ENCODE peak calls at places on chromosomes 5 and 9, in four cellular contexts. One of them, this sample, is unnamed.
A peak's percentile ranks its signal among the peaks of the same experiment; 100 is the strongest.

GRCh38 chr9:110427497-110428104 is 89.9 kb upstream of the TXNDC8 start:
- DNase-seq in esophagus squamous epithelium: no peak
- DNase-seq in AG04450: no peak
- DNase-seq in K562: peak; percentile 66
- DNase-seq in this sample: peak; percentile 72

GRCh38 chr9:126474786-126475485 is 138.8 kb upstream of the LMX1B start:
- DNase-seq in esophagus squamous epithelium: no peak
- DNase-seq in AG04450: no peak
- DNase-seq in K562: no peak
- DNase-seq in this sample: no peak

GRCh38 chr5:96968074-96968473 is 32.2 kb downstream of the LNPEP start:
- DNase-seq in esophagus squamous epithelium: no peak
- DNase-seq in AG04450: no peak
- DNase-seq in K562: no peak
- DNase-seq in this sample: no peak

GRCh38 chr5:139692605-139693340 is 44.6 kb downstream of the CXXC5 start:
- DNase-seq in esophagus squamous epithelium: no peak
- DNase-seq in AG04450: no peak
- DNase-seq in K562: peak; percentile 48
- DNase-seq in this sample: peak; percentile 83

GRCh38 chr9:131734165-131734610 is 5.7 kb downstream of the RAPGEF1 start:
- DNase-seq in esophagus squamous epithelium: no peak
- DNase-seq in AG04450: no peak
- DNase-seq in K562: no peak
- DNase-seq in this sample: no peak

GRCh38 chr5:157817928-157818327 is 41.0 kb downstream of the CLINT1 start:
- DNase-seq in esophagus squamous epithelium: no peak
- DNase-seq in AG04450: no peak
- DNase-seq in K562: no peak
- DNase-seq in this sample: no peak

GRCh38 chr9:13378171-13378570 is 98.7 kb upstream of the MPDZ start:
- DNase-seq in esophagus squamous epithelium: no peak
- DNase-seq in AG04450: no peak
- DNase-seq in K562: no peak
- DNase-seq in this sample: no peak

GRCh38 chr5:159667286-159667685 is 249.0 kb upstream of the ADRA1B start:
- DNase-seq in esophagus squamous epithelium: no peak
- DNase-seq in AG04450: no peak
- DNase-seq in K562: no peak
- DNase-seq in this sample: no peak

GRCh38 chr5:157652377-157652692 is at the start of gene SOX30:
- DNase-seq in esophagus squamous epithelium: no peak
- DNase-seq in AG04450: no peak
- DNase-seq in K562: no peak
- DNase-seq in this sample: no peak

GRCh38 chr9:120974181-120974580 is 47.6 kb upstream of the TRAF1 start:
- DNase-seq in esophagus squamous epithelium: no peak
- DNase-seq in AG04450: no peak
- DNase-seq in K562: no peak
- DNase-seq in this sample: no peak

GRCh38 chr9:90219548-90220118 is 423.0 kb downstream of the DIRAS2 start:
- DNase-seq in esophagus squamous epithelium: no peak
- DNase-seq in AG04450: no peak
- DNase-seq in K562: peak; percentile 10
- DNase-seq in this sample: peak; percentile 76

GRCh38 chr9:120914953-120915352 is 11.6 kb downstream of the TRAF1 start:
- DNase-seq in esophagus squamous epithelium: no peak
- DNase-seq in AG04450: no peak
- DNase-seq in K562: no peak
- DNase-seq in this sample: no peak

GRCh38 chr5:160312960-160313734 is 783 bp upstream of the CCNJL start:
- DNase-seq in esophagus squamous epithelium: no peak
- DNase-seq in AG04450: no peak
- DNase-seq in K562: no peak
- DNase-seq in this sample: peak; percentile 10

GRCh38 chr9:93713716-93714115 is 137.3 kb downstream of the PHF2 start:
- DNase-seq in esophagus squamous epithelium: no peak
- DNase-seq in AG04450: no peak
- DNase-seq in K562: no peak
- DNase-seq in this sample: no peak

GRCh38 chr9:116395409-116396037 is 241.9 kb downstream of the PAPPA start:
- DNase-seq in esophagus squamous epithelium: no peak
- DNase-seq in AG04450: no peak
- DNase-seq in K562: peak; percentile 68
- DNase-seq in this sample: no peak

GRCh38 chr5:172179032-172179989 is 8.7 kb downstream of the STK10 start:
- DNase-seq in esophagus squamous epithelium: no peak
- DNase-seq in AG04450: no peak
- DNase-seq in K562: no peak
- DNase-seq in this sample: no peak

GRCh38 chr5:1746371-1747078 is 53.1 kb downstream of the MRPL36 start:
- DNase-seq in esophagus squamous epithelium: no peak
- DNase-seq in AG04450: no peak
- DNase-seq in K562: peak; percentile 47
- DNase-seq in this sample: no peak

GRCh38 chr5:106873558-106873957 is 797.2 kb downstream of the EFNA5 start:
- DNase-seq in esophagus squamous epithelium: no peak
- DNase-seq in AG04450: no peak
- DNase-seq in K562: no peak
- DNase-seq in this sample: no peak

GRCh38 chr9:100111235-100111634 is 12.2 kb downstream of the INVS start:
- DNase-seq in esophagus squamous epithelium: peak; percentile 2
- DNase-seq in AG04450: peak; percentile 92
- DNase-seq in K562: no peak
- DNase-seq in this sample: no peak

GRCh38 chr5:94389515-94389899 is 228.9 kb downstream of the KIAA0825 start:
- DNase-seq in esophagus squamous epithelium: no peak
- DNase-seq in AG04450: no peak
- DNase-seq in K562: no peak
- DNase-seq in this sample: no peak

GRCh38 chr9:135823036-135823435 is 84.3 kb downstream of the CAMSAP1 start:
- DNase-seq in esophagus squamous epithelium: no peak
- DNase-seq in AG04450: no peak
- DNase-seq in K562: no peak
- DNase-seq in this sample: no peak

GRCh38 chr9:134327671-134328231 is 1.5 kb downstream of the RXRA start:
- DNase-seq in esophagus squamous epithelium: no peak
- DNase-seq in AG04450: no peak
- DNase-seq in K562: no peak
- DNase-seq in this sample: no peak

GRCh38 chr9:107566596-107566995 is 77.0 kb upstream of the KLF4 start:
- DNase-seq in esophagus squamous epithelium: no peak
- DNase-seq in AG04450: no peak
- DNase-seq in K562: no peak
- DNase-seq in this sample: no peak

GRCh38 chr5:135233477-135233876 is 165.6 kb downstream of the MACROH2A1 start:
- DNase-seq in esophagus squamous epithelium: no peak
- DNase-seq in AG04450: no peak
- DNase-seq in K562: no peak
- DNase-seq in this sample: no peak

GRCh38 chr5:170440771-170441370 is 51.7 kb upstream of the KCNMB1 start:
- DNase-seq in esophagus squamous epithelium: no peak
- DNase-seq in AG04450: no peak
- DNase-seq in K562: no peak
- DNase-seq in this sample: no peak

GRCh38 chr5:27969157-27969556 is 930.8 kb upstream of the CDH9 start:
- DNase-seq in esophagus squamous epithelium: no peak
- DNase-seq in AG04450: no peak
- DNase-seq in K562: no peak
- DNase-seq in this sample: no peak

GRCh38 chr9:94586814-94587213 is 6.8 kb downstream of the FBP2 start:
- DNase-seq in esophagus squamous epithelium: no peak
- DNase-seq in AG04450: no peak
- DNase-seq in K562: no peak
- DNase-seq in this sample: peak; percentile 1

GRCh38 chr9:36864491-36865410 is 169.3 kb downstream of the PAX5 start:
- DNase-seq in esophagus squamous epithelium: no peak
- DNase-seq in AG04450: no peak
- DNase-seq in K562: no peak
- DNase-seq in this sample: peak; percentile 75

GRCh38 chr9:4793412-4794005 is 765 bp downstream of the RCL1 start:
- DNase-seq in esophagus squamous epithelium: no peak
- DNase-seq in AG04450: no peak
- DNase-seq in K562: peak; percentile 41
- DNase-seq in this sample: no peak

GRCh38 chr5:68630354-68630753 is 414.8 kb downstream of the PIK3R1 start:
- DNase-seq in esophagus squamous epithelium: no peak
- DNase-seq in AG04450: no peak
- DNase-seq in K562: no peak
- DNase-seq in this sample: no peak

GRCh38 chr9:130220351-130220750 is 45.2 kb upstream of the HMCN2 start:
- DNase-seq in esophagus squamous epithelium: no peak
- DNase-seq in AG04450: peak; percentile 46
- DNase-seq in K562: no peak
- DNase-seq in this sample: peak; percentile 63

GRCh38 chr9:16210440-16210839 is 657.6 kb downstream of the CCDC171 start:
- DNase-seq in esophagus squamous epithelium: no peak
- DNase-seq in AG04450: no peak
- DNase-seq in K562: no peak
- DNase-seq in this sample: no peak

GRCh38 chr9:104836235-104836634 is 72.3 kb downstream of the NIPSNAP3B start:
- DNase-seq in esophagus squamous epithelium: no peak
- DNase-seq in AG04450: no peak
- DNase-seq in K562: no peak
- DNase-seq in this sample: no peak

GRCh38 chr9:22060831-22061383 is 51.8 kb upstream of the CDKN2B start:
- DNase-seq in esophagus squamous epithelium: no peak
- DNase-seq in AG04450: no peak
- DNase-seq in K562: no peak
- DNase-seq in this sample: no peak

DNA sequence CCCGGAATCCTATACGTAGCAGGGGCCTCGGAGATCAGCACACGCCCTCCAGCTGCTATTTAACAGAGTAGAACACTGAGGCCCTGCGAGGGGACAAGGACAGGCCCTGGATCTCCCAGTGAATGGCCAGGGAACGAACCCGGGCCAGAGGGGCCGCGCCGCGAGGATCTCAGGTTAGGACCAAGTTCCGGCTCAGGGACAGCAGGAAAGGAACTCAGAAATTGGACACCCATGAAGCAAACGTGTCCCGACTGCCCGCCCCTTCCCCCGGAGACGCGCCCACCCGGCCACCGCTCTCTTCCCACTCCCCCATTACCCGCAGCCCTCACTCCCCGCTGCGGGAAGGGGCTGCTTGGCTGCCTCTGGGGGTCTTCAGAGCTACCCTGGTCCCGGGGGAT is 1.0 kb upstream of the FOXE1 start:
- DNase-seq in esophagus squamous epithelium: no peak
- DNase-seq in AG04450: no peak
- DNase-seq in K562: no peak
- DNase-seq in this sample: peak; percentile 72
- H3K4me3 ChIP-seq in esophagus squamous epithelium: peak overlapping the region; percentile 69
- H3K4me3 ChIP-seq in AG04450: no peak overlapping the region
- H3K4me3 ChIP-seq in K562: no peak overlapping the region
- H3K4me3 ChIP-seq in this sample: peak overlapping the region; percentile 22

GRCh38 chr5:137310051-137310730 is 188.9 kb downstream of the SPOCK1 start:
- DNase-seq in esophagus squamous epithelium: no peak
- DNase-seq in AG04450: peak; percentile 78
- DNase-seq in K562: no peak
- DNase-seq in this sample: no peak

GRCh38 chr5:137312060-137312459 is 187.1 kb downstream of the SPOCK1 start:
- DNase-seq in esophagus squamous epithelium: no peak
- DNase-seq in AG04450: no peak
- DNase-seq in K562: no peak
- DNase-seq in this sample: no peak

GRCh38 chr5:137306903-137307302 is 192.2 kb downstream of the SPOCK1 start:
- DNase-seq in esophagus squamous epithelium: no peak
- DNase-seq in AG04450: no peak
- DNase-seq in K562: no peak
- DNase-seq in this sample: no peak

GRCh38 chr5:137308311-137308710 is 190.8 kb downstream of the SPOCK1 start:
- DNase-seq in esophagus squamous epithelium: no peak
- DNase-seq in AG04450: no peak
- DNase-seq in K562: no peak
- DNase-seq in this sample: peak; percentile 22

GRCh38 chr5:137309290-137309689 is 189.8 kb downstream of the SPOCK1 start:
- DNase-seq in esophagus squamous epithelium: no peak
- DNase-seq in AG04450: no peak
- DNase-seq in K562: no peak
- DNase-seq in this sample: no peak
- H3K4me3 ChIP-seq in esophagus squamous epithelium: no peak overlapping the region
- H3K4me3 ChIP-seq in AG04450: no peak overlapping the region
- H3K4me3 ChIP-seq in K562: no peak overlapping the region
- H3K4me3 ChIP-seq in this sample: no peak overlapping the region

DNA sequence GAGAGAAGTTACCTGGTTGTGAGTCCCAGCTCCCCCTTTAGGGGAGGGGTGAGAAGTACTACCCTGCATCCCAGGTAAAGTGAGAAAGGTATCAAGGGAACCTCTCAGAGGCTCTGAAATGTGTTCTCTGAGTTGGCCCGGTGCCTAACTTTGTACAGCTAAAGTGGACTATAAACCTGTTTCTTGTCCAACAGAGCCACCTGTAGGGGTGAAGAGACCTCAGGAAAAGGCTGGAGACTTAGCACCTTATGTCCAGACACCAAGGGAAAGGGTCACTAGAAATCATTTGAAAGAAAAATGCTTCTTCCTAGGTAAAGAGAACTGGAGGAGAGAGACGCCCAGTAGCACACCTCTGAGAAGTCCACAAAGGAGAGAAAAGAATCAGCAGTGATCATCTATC is 108.3 kb upstream of the KIF2A start:
- DNase-seq in esophagus squamous epithelium: no peak
- DNase-seq in AG04450: no peak
- DNase-seq in K562: no peak
- DNase-seq in this sample: no peak
- H3K4me3 ChIP-seq in esophagus squamous epithelium: no peak overlapping the region
- H3K4me3 ChIP-seq in AG04450: no peak overlapping the region
- H3K4me3 ChIP-seq in K562: no peak overlapping the region
- H3K4me3 ChIP-seq in this sample: no peak overlapping the region

DNA sequence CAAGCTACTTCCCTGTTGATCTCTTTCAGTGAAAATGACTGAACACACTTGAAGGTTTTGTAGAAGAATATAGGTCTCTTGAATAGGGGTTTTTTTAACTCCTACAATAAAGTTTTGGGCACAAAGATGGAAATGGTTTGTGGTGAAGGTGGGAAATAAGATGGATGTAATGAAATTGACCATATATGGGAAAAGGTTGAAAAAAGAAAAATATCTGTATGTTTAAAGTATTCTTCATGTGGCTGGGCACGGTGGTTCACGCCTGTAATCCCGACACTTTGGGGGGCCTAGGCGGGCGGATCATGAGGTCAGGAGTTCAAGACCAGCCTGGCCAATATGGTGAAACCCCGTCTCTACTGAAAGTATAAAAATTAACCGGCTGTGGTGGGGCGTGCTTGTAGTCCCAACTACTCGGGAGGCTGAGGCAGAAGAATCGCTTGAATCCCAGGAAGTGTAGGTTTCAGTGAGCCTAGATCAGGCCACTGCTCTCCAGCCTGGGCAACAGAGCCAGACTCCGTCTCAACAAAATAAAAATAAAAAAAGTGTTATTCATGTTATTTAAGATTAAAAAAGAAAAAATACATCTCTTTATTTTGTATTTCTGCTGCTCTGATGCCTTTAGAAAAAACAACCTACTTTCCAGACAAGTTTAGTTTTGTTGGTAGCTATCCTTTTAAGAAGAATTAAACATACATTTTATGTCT is 2.2 kb downstream of the RBM27 start:
- DNase-seq in esophagus squamous epithelium: no peak
- DNase-seq in AG04450: no peak
- DNase-seq in K562: no peak
- DNase-seq in this sample: no peak
- H3K4me3 ChIP-seq in esophagus squamous epithelium: peak overlapping the region; percentile 94
- H3K4me3 ChIP-seq in AG04450: peak overlapping the region; percentile 89
- H3K4me3 ChIP-seq in K562: peak overlapping the region; percentile 62
- H3K4me3 ChIP-seq in this sample: peak overlapping the region; percentile 99